ENCODE peak calls at places on chromosomes 7 and 10, in five cellular contexts. U is neural crest cell; W is C1 segment of cervical spinal cord; E is activated T-helper 9 cell treated with anti-CD3 and anti-CD28 coated beads, Interleukin-2, amount 50 U/mL, for 16 hours; S is ELR. P is an unnamed sample.

GRCh38 chr7:2530076-2530967 is 10.7 kb downstream of the LFNG start:
- DNase-seq in U (no peak), W (no peak), S (peak; percentile 63), E (peak; percentile 60), P (peak; percentile 58)

GRCh38 chr10:51289519-51289918 is 215.2 kb downstream of the PRKG1 start:
- DNase-seq in U (no peak), W (no peak), E (no peak), S (no peak), P (no peak)

GRCh38 chr10:76285012-76285411 is 853.6 kb downstream of the LRMDA start:
- DNase-seq in U (no peak), W (no peak), E (no peak), S (peak; percentile 73), P (no peak)

GRCh38 chr10:88347022-88347421 is 236.1 kb downstream of the RNLS start:
- DNase-seq in S (no peak), U (no peak), W (no peak), E (no peak), P (no peak)

GRCh38 chr7:18414885-18415284 is 80.7 kb upstream of the HDAC9 start:
- DNase-seq in E (no peak), W (no peak), S (no peak), U (no peak), P (no peak)

GRCh38 chr7:96526492-96526891 is 183.2 kb downstream of the SEM1 start:
- DNase-seq in E (no peak), U (peak; percentile 14), W (no peak), S (no peak), P (no peak)

GRCh38 chr7:101185258-101185839 is 5.3 kb upstream of the NAT16 start:
- DNase-seq in S (peak; percentile 66), U (no peak), W (no peak), E (no peak), P (no peak)

GRCh38 chr10:132577350-132578005 is 39.9 kb downstream of the INPP5A start:
- DNase-seq in W (no peak), E (no peak), S (peak; percentile 34), U (no peak), P (no peak)

GRCh38 chr7:1418505-1419309 is 40.6 kb downstream of the MICALL2 start:
- DNase-seq in S (peak; percentile 43), W (no peak), E (no peak), U (no peak), P (peak; percentile 46)

GRCh38 chr10:123922126-123922525 is 30.5 kb upstream of the CPXM2 start:
- DNase-seq in E (no peak), W (no peak), S (no peak), U (no peak), P (no peak)

GRCh38 chr10:108787932-108788331 is 1135.4 kb downstream of the XPNPEP1 start:
- DNase-seq in E (no peak), S (peak; percentile 87), U (no peak), W (no peak), P (no peak)

GRCh38 chr7:18727094-18727870 is 231.7 kb downstream of the HDAC9 start:
- DNase-seq in W (no peak), E (no peak), S (peak; percentile 30), U (no peak), P (no peak)

GRCh38 chr7:81627565-81628287 is 142.1 kb downstream of the HGF start:
- DNase-seq in W (no peak), U (no peak), S (peak; percentile 93), E (no peak), P (no peak)

GRCh38 chr7:147833549-147833948 is 757.0 kb upstream of the C7orf33 start:
- DNase-seq in U (peak; percentile 1), S (no peak), E (no peak), W (no peak), P (no peak)

GRCh38 chr10:99395750-99396445 is 34.5 kb downstream of the GOT1 start:
- DNase-seq in E (no peak), W (no peak), S (peak; percentile 97), U (no peak), P (no peak)

GRCh38 chr10:3148041-3148440 is 24.5 kb downstream of the PITRM1 start:
- DNase-seq in S (no peak), U (no peak), E (no peak), W (no peak), P (no peak)

GRCh38 chr7:141012044-141012685 is 2.6 kb downstream of the MRPS33 start:
- DNase-seq in W (no peak), S (peak; percentile 64), U (peak; percentile 59), E (peak; percentile 58), P (peak; percentile 82)

GRCh38 chr10:43055991-43056567 is 20.8 kb upstream of the RET start:
- DNase-seq in S (no peak), U (no peak), E (no peak), W (no peak), P (no peak)

GRCh38 chr7:70571403-70571911 is 560.5 kb upstream of the GALNT17 start:
- DNase-seq in S (peak; percentile 51), W (no peak), E (no peak), U (no peak), P (no peak)

GRCh38 chr7:137091396-137091795 is 222.9 kb downstream of the CHRM2 start:
- DNase-seq in S (peak; percentile 26), W (no peak), U (no peak), E (no peak), P (no peak)

GRCh38 chr10:98262571-98262970 is 5.4 kb downstream of the LOXL4 start:
- DNase-seq in E (no peak), S (peak; percentile 62), U (no peak), W (no peak), P (peak; percentile 42)

GRCh38 chr10:87618470-87619423 is 40.9 kb upstream of the PAPSS2 start:
- DNase-seq in E (no peak), W (no peak), S (no peak), U (no peak), P (no peak)

GRCh38 chr10:51763746-51764145 is 64.4 kb upstream of the CSTF2T start:
- DNase-seq in W (no peak), U (no peak), E (no peak), S (no peak), P (no peak)

GRCh38 chr10:93065675-93066543 is 5.3 kb downstream of the CYP26C1 start:
- DNase-seq in E (no peak), U (no peak), S (peak; percentile 39), W (no peak), P (peak; percentile 44)

GRCh38 chr10:132934953-132935352 is 7.4 kb downstream of the CFAP46 start:
- DNase-seq in W (no peak), E (no peak), S (no peak), U (no peak), P (no peak)

P was measured in RPMI8226.